ENCODE peak calls at places on chromosome 16, in five cellular contexts. K, R, G, F and O are unnamed samples.
A peak's percentile ranks its signal among the peaks of the same experiment; 100 is the strongest.

GRCh38 chr16:5500526-5500925 is 402.9 kb upstream of the EEF2KMT start:
- ATAC-seq in R (no peak), G (no peak), K (no peak), F (no peak), O (no peak)

GRCh38 chr16:79098897-79099296 is 501.6 kb downstream of the MAF start:
- ATAC-seq in K (no peak), F (no peak), G (no peak), R (no peak), O (no peak)

GRCh38 chr16:5058476-5058875 is 7.3 kb downstream of the C16orf89 start:
- ATAC-seq in R (peak; percentile 86), K (no peak), G (peak; percentile 56), F (no peak), O (no peak)

GRCh38 chr16:71995038-71995437 is 5.2 kb downstream of the PKD1L3 start:
- ATAC-seq in G (no peak), R (no peak), K (no peak), F (no peak), O (no peak)

GRCh38 chr16:78324649-78325274 is 225.3 kb downstream of the WWOX start:
- ATAC-seq in F (no peak), K (no peak), G (no peak), R (no peak), O (no peak)

GRCh38 chr16:9112166-9112843 is 20.9 kb downstream of the HAPSTR1 start:
- ATAC-seq in K (no peak), R (peak; percentile 75), F (peak; percentile 68), G (no peak), O (no peak)

GRCh38 chr16:50942143-50942542 is 200.3 kb downstream of the CYLD start:
- ATAC-seq in F (no peak), G (no peak), K (no peak), R (no peak), O (no peak)

GRCh38 chr16:77993111-77993571 is 29.2 kb upstream of the CLEC3A start:
- ATAC-seq in G (no peak), R (no peak), F (no peak), K (peak; percentile 19), O (peak; percentile 75)

GRCh38 chr16:12535535-12536411 is 267.9 kb downstream of the CPPED1 start:
- ATAC-seq in F (no peak), K (no peak), G (no peak), R (peak; percentile 59), O (no peak)

GRCh38 chr16:188674-189073 is 8.4 kb downstream of the HBQ1 start:
- ATAC-seq in K (no peak), R (peak; percentile 73), F (no peak), G (peak; percentile 62), O (no peak)

GRCh38 chr16:53061256-53061655 is 6.5 kb downstream of the CHD9 start:
- ATAC-seq in K (no peak), F (no peak), G (no peak), R (no peak), O (no peak)

GRCh38 chr16:74936902-74937560 is 47.9 kb downstream of the WDR59 start:
- ATAC-seq in K (no peak), R (peak; percentile 73), G (no peak), F (no peak), O (no peak)

GRCh38 chr16:4654387-4654901 is 29.8 kb downstream of the MGRN1 start:
- ATAC-seq in G (no peak), F (peak; percentile 18), K (no peak), R (no peak), O (no peak)

GRCh38 chr16:75376475-75376907 is 56.8 kb downstream of the CFDP1 start:
- ATAC-seq in K (no peak), R (no peak), G (peak; percentile 61), F (no peak), O (no peak)

GRCh38 chr16:81946206-81946605 is 65.1 kb downstream of the SDR42E1 start:
- ATAC-seq in G (no peak), F (no peak), R (no peak), K (no peak), O (no peak)

GRCh38 chr16:68466174-68466573 is 17.9 kb upstream of the SMPD3 start:
- ATAC-seq in G (no peak), K (no peak), R (no peak), F (no peak), O (no peak)

GRCh38 chr16:64321066-64321465 is 800.8 kb downstream of the CDH11 start:
- ATAC-seq in R (no peak), G (no peak), F (no peak), K (no peak), O (no peak)

GRCh38 chr16:66740533-66740932 is 10.9 kb downstream of the DYNC1LI2 start:
- ATAC-seq in K (peak; percentile 62), F (no peak), G (peak; percentile 23), R (peak; percentile 20), O (no peak)

GRCh38 chr16:74216319-74216718 is 80.3 kb upstream of the PSMD7 start:
- ATAC-seq in R (no peak), G (no peak), K (no peak), F (no peak), O (no peak)

GRCh38 chr16:49884033-49884707 is 28.3 kb upstream of the ZNF423 start:
- ATAC-seq in G (no peak), F (peak; percentile 74), R (peak; percentile 77), K (no peak), O (no peak)

GRCh38 chr16:87784812-87785211 is 19.0 kb upstream of the KLHDC4 start:
- ATAC-seq in G (no peak), K (no peak), R (peak; percentile 44), F (peak; percentile 79), O (no peak)

GRCh38 chr16:65538945-65539344 is 417.1 kb upstream of the CDH11 start:
- ATAC-seq in F (no peak), R (no peak), G (no peak), K (no peak), O (no peak)

GRCh38 chr16:20385844-20386832 is 18.4 kb downstream of the PDILT start:
- ATAC-seq in K (no peak), F (peak; percentile 78), G (peak; percentile 73), R (peak; percentile 66), O (no peak)

GRCh38 chr16:89104930-89105571 is 11.4 kb downstream of the ACSF3 start:
- ATAC-seq in G (no peak), R (no peak), K (no peak), F (no peak), O (no peak)

GRCh38 chr16:76360384-76360783 is 83.2 kb downstream of the CNTNAP4 start:
- ATAC-seq in F (no peak), G (no peak), K (no peak), R (no peak), O (no peak)

GRCh38 chr16:53433930-53434435 is 288 bp upstream of the RBL2 start:
- ATAC-seq in F (no peak), G (peak; percentile 3), R (no peak), K (no peak), O (no peak)

GRCh38 chr16:63145411-63145810 is 1109.2 kb upstream of the CDH8 start:
- ATAC-seq in G (no peak), R (no peak), F (no peak), K (no peak), O (no peak)

GRCh38 chr16:65312071-65312470 is 190.2 kb upstream of the CDH11 start:
- ATAC-seq in F (no peak), R (no peak), G (no peak), K (no peak), O (no peak)

GRCh38 chr16:72468582-72468981 is 296.6 kb upstream of the PMFBP1 start:
- ATAC-seq in K (no peak), R (no peak), G (no peak), F (no peak), O (no peak)

GRCh38 chr16:72072514-72073342 is 9.7 kb downstream of the HPR start:
- ATAC-seq in G (no peak), K (no peak), R (peak; percentile 96), F (peak; percentile 57), O (no peak)

GRCh38 chr16:80347002-80347401 is 193.8 kb upstream of the DYNLRB2 start:
- ATAC-seq in K (no peak), F (no peak), R (no peak), G (no peak), O (no peak)
- TF ChIP-seq POLR2A in K (no peak), F (no peak), R (no peak), G (no peak), O (no peak)

GRCh38 chr16:86575754-86576557 is 2.4 kb upstream of the FOXL1 start:
- ATAC-seq in K (peak; percentile 82), R (peak; percentile 94), G (peak; percentile 95), F (peak; percentile 62), O (peak; percentile 50)
- H3K4me1 ChIP-seq in K (no peaks in the 10 kb centered on the region), R (peaks cover 9% of the 10 kb centered on the region), G (peaks cover 11% of the 10 kb centered on the region), F (peaks cover 24% of the 10 kb centered on the region), O (peaks cover 38% of the 10 kb centered on the region)

DNA sequence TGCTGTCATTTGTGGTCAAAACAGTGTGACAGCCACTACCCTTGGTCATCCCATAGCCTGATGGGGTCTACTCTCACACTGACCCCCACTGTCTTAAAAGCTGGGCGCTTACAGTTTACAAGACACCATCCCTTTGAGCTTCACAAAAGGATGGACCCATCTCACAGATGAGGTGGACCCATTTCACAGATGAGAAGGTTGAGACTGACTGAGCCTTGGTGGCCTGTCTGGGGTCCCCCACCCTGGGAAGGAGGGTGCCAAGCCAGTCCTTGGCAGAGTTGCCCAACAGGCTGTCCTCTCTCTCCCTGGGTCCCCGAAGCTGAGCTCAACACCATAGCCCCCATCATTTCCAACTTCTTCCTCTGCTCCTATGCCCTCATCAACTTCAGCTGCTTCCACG is 17.1 kb downstream of the SLC12A3 start:
- ATAC-seq in F (no peak), G (no peak), R (no peak), K (no peak), O (no peak)
- TF ChIP-seq CTCF in F (no peak), G (no peak), R (no peak), K (no peak), O (no peak)

GRCh38 chr16:11345040-11345862 is at the start of gene RMI2:
- ATAC-seq in F (peak; percentile 99), R (peak; percentile 95), K (peak; percentile 98), G (peak; percentile 99), O (peak; percentile 99)
- TF ChIP-seq POLR2A in F (no peak), R (peak; percentile 51), K (no peak), G (peak; percentile 36), O (no peak)

DNA sequence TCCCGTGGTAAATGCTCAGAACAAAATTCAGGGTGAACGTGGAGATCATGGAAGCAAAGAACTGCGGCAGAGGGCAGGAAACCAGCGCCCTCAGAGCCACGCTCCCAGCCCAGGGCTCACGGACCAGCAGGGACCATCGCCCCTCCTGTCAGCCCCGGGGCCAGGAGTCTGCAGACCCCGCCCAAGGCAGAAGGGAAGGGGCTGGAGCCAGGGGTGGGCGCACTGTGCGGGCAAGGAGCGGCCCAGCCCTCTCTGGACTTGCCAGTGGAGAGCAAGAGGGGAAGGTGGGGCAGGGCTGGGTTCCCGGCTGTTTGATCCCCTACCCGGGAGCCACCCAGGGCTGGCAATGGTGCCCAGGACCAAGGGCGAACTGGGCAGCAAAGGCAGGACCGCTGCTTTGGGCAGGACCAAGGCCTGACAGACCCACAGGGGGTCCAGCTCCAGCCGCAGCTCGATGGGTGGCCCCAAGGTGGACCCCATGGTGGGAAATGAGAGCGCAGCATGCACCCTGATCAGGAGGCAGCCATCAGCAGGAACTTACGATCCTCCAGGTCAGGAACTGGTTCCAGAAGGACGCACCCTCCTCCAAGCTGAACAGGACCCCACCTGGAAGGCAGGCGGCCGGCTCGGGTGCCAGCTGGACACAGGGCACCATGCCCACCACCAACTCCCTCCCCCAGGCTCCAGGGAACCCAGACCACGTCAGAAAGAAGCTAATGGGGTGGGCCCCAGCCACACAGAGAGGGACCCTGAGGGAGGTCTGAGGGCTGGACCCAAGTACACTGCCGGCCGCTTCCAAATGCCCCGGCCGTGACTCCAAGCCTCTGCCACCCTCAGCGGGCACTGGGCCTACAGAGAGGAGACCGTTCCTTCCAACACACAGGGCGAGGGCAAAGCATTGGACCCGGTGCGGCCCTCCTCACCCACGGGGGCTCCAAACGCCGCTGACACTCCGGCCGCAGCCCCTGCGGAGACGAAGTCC is 11.1 kb upstream of the CCDC154 start:
- ATAC-seq in G (no peak), R (no peak), F (no peak), K (no peak), O (no peak)
- H3K4me1 ChIP-seq in G (no peaks in the 10 kb centered on the region), R (no peaks in the 10 kb centered on the region), F (no peaks in the 10 kb centered on the region), K (no peaks in the 10 kb centered on the region), O (no peaks in the 10 kb centered on the region)

GRCh38 chr16:2267913-2268666 is at the start of gene RNPS1:
- ATAC-seq in K (peak; percentile 93), R (peak; percentile 91), F (peak; percentile 94), G (peak; percentile 92), O (peak; percentile 96)
- TF ChIP-seq CTCF in K (no peak), R (peak; percentile 28), F (no peak), G (no peak), O (no peak)